ENCODE peak calls at places on chromosomes 11 and 22, in four cellular contexts. One of them, this sample, is unnamed. For H3K27me3, the result is how much of the 10 kb centered on the place peaks cover.

GRCh38 chr11:69274531-69275016 is 19.4 kb upstream of the MYEOV start:
- DNase-seq in ovary: no peak
- DNase-seq in psoas muscle: no peak
- DNase-seq in gastrocnemius medialis: no peak
- DNase-seq in this sample: no peak

GRCh38 chr11:123505546-123506299 is 75.7 kb downstream of the GRAMD1B start:
- DNase-seq in ovary: no peak
- DNase-seq in gastrocnemius medialis: no peak
- DNase-seq in psoas muscle: no peak
- DNase-seq in this sample: no peak

GRCh38 chr11:83827940-83828554 is 541.9 kb upstream of the CCDC90B start:
- DNase-seq in psoas muscle: no peak
- DNase-seq in ovary: no peak
- DNase-seq in gastrocnemius medialis: no peak
- DNase-seq in this sample: no peak

GRCh38 chr11:76763573-76764348 is 19.4 kb upstream of the TSKU start:
- DNase-seq in gastrocnemius medialis: no peak
- DNase-seq in psoas muscle: peak
- DNase-seq in ovary: peak
- DNase-seq in this sample: no peak

GRCh38 chr11:46668480-46669085 is 31.8 kb downstream of the ARHGAP1 start:
- DNase-seq in psoas muscle: no peak
- DNase-seq in ovary: no peak
- DNase-seq in gastrocnemius medialis: no peak
- DNase-seq in this sample: peak

GRCh38 chr11:123525511-123525918 is 95.4 kb downstream of the GRAMD1B start:
- DNase-seq in psoas muscle: no peak
- DNase-seq in ovary: no peak
- DNase-seq in gastrocnemius medialis: no peak
- DNase-seq in this sample: no peak

GRCh38 chr22:22687638-22688500 is 43.5 kb downstream of the GGTLC2 start:
- DNase-seq in gastrocnemius medialis: no peak
- DNase-seq in ovary: no peak
- DNase-seq in psoas muscle: no peak
- DNase-seq in this sample: no peak

GRCh38 chr11:93736129-93736528 is 5.2 kb downstream of the TAF1D start:
- DNase-seq in ovary: no peak
- DNase-seq in psoas muscle: no peak
- DNase-seq in gastrocnemius medialis: no peak
- DNase-seq in this sample: no peak

GRCh38 chr11:131302831-131303230 is 67.6 kb upstream of the NTM start:
- DNase-seq in psoas muscle: no peak
- DNase-seq in ovary: no peak
- DNase-seq in gastrocnemius medialis: no peak
- DNase-seq in this sample: no peak

GRCh38 chr22:46352691-46353386 is 17.3 kb downstream of the TRMU start:
- DNase-seq in ovary: no peak
- DNase-seq in psoas muscle: peak
- DNase-seq in gastrocnemius medialis: peak
- DNase-seq in this sample: no peak

GRCh38 chr22:30216710-30217109 is 29.8 kb downstream of the LIF start:
- DNase-seq in ovary: no peak
- DNase-seq in psoas muscle: no peak
- DNase-seq in gastrocnemius medialis: no peak
- DNase-seq in this sample: no peak

GRCh38 chr11:70026012-70026411 is 52.1 kb upstream of the ANO1 start:
- DNase-seq in ovary: no peak
- DNase-seq in gastrocnemius medialis: no peak
- DNase-seq in psoas muscle: no peak
- DNase-seq in this sample: no peak

GRCh38 chr11:59255281-59255680 is 42.6 kb upstream of the MPEG1 start:
- DNase-seq in psoas muscle: no peak
- DNase-seq in ovary: no peak
- DNase-seq in gastrocnemius medialis: no peak
- DNase-seq in this sample: no peak

GRCh38 chr11:129323896-129324522 is 51.6 kb upstream of the BARX2 start:
- DNase-seq in psoas muscle: no peak
- DNase-seq in gastrocnemius medialis: peak
- DNase-seq in ovary: no peak
- DNase-seq in this sample: peak

GRCh38 chr22:33921576-33922181 is 1.4 kb upstream of the LARGE1 start:
- DNase-seq in ovary: peak
- DNase-seq in gastrocnemius medialis: peak
- DNase-seq in psoas muscle: peak
- DNase-seq in this sample: peak

GRCh38 chr11:122852071-122852831 is 14.0 kb downstream of the CRTAM start:
- DNase-seq in ovary: no peak
- DNase-seq in gastrocnemius medialis: no peak
- DNase-seq in psoas muscle: no peak
- DNase-seq in this sample: no peak

GRCh38 chr22:49439373-49439772 is 388.3 kb downstream of the BRD1 start:
- DNase-seq in psoas muscle: no peak
- DNase-seq in gastrocnemius medialis: no peak
- DNase-seq in ovary: no peak
- DNase-seq in this sample: no peak

GRCh38 chr22:49262167-49262566 is 565.5 kb downstream of the BRD1 start:
- DNase-seq in ovary: peak
- DNase-seq in psoas muscle: no peak
- DNase-seq in gastrocnemius medialis: no peak
- DNase-seq in this sample: peak

GRCh38 chr11:78690588-78690987 is 115.9 kb upstream of the NARS2 start:
- DNase-seq in gastrocnemius medialis: no peak
- DNase-seq in psoas muscle: no peak
- DNase-seq in ovary: no peak
- DNase-seq in this sample: no peak

GRCh38 chr11:45285931-45286632 is at the start of gene SYT13:
- DNase-seq in gastrocnemius medialis: no peak
- DNase-seq in psoas muscle: no peak
- DNase-seq in ovary: no peak
- DNase-seq in this sample: no peak

GRCh38 chr11:122785156-122785605 is 53.1 kb upstream of the CRTAM start:
- DNase-seq in gastrocnemius medialis: peak
- DNase-seq in ovary: no peak
- DNase-seq in psoas muscle: no peak
- DNase-seq in this sample: no peak

GRCh38 chr22:26952654-26953379 is 295.4 kb downstream of the MIAT start:
- DNase-seq in gastrocnemius medialis: no peak
- DNase-seq in psoas muscle: no peak
- DNase-seq in ovary: no peak
- DNase-seq in this sample: no peak

GRCh38 chr11:73818838-73819237 is 31.2 kb downstream of the MRPL48 start:
- DNase-seq in psoas muscle: no peak
- DNase-seq in gastrocnemius medialis: no peak
- DNase-seq in ovary: no peak
- DNase-seq in this sample: no peak

GRCh38 chr11:20031155-20032001 is 128.9 kb downstream of the DBX1 start:
- DNase-seq in ovary: no peak
- DNase-seq in gastrocnemius medialis: no peak
- DNase-seq in psoas muscle: no peak
- DNase-seq in this sample: no peak

GRCh38 chr22:30568137-30568805 is 6.2 kb downstream of the GAL3ST1 start:
- DNase-seq in gastrocnemius medialis: no peak
- DNase-seq in ovary: no peak
- DNase-seq in psoas muscle: no peak
- DNase-seq in this sample: no peak

GRCh38 chr11:2744166-2744565 is 44.4 kb upstream of the KCNQ1OT1 start:
- DNase-seq in ovary: peak
- DNase-seq in gastrocnemius medialis: no peak
- DNase-seq in psoas muscle: peak
- DNase-seq in this sample: no peak

GRCh38 chr11:69638941-69639681 is 1.8 kb upstream of the CCND1 start:
- DNase-seq in ovary: peak
- DNase-seq in psoas muscle: peak
- DNase-seq in gastrocnemius medialis: peak
- DNase-seq in this sample: peak

GRCh38 chr11:85718991-85719807 is 33.2 kb upstream of the CCDC89 start:
- DNase-seq in ovary: no peak
- DNase-seq in psoas muscle: peak
- DNase-seq in gastrocnemius medialis: peak
- DNase-seq in this sample: peak
- H3K4me3 ChIP-seq in ovary: no peak
- H3K4me3 ChIP-seq in psoas muscle: peak
- H3K4me3 ChIP-seq in gastrocnemius medialis: peak
- H3K4me3 ChIP-seq in this sample: peak

GRCh38 chr22:19762315-19763140 is 1.9 kb downstream of the TBX1 start:
- DNase-seq in ovary: no peak
- DNase-seq in gastrocnemius medialis: no peak
- DNase-seq in psoas muscle: no peak
- DNase-seq in this sample: no peak
- H3K27me3 ChIP-seq in ovary: under half
- H3K27me3 ChIP-seq in gastrocnemius medialis: under half
- H3K27me3 ChIP-seq in psoas muscle: under half
- H3K27me3 ChIP-seq in this sample: under half

GRCh38 chr11:65207918-65208784 is 26.4 kb downstream of the CAPN1 start:
- DNase-seq in psoas muscle: no peak
- DNase-seq in ovary: no peak
- DNase-seq in gastrocnemius medialis: no peak
- DNase-seq in this sample: no peak

GRCh38 chr11:65205602-65205967 is 23.9 kb downstream of the CAPN1 start:
- DNase-seq in psoas muscle: peak
- DNase-seq in gastrocnemius medialis: no peak
- DNase-seq in ovary: no peak
- DNase-seq in this sample: no peak

GRCh38 chr11:65206441-65206841 is 24.7 kb downstream of the CAPN1 start:
- DNase-seq in psoas muscle: peak
- DNase-seq in ovary: no peak
- DNase-seq in gastrocnemius medialis: no peak
- DNase-seq in this sample: no peak

GRCh38 chr11:65204646-65205601 is 23.2 kb downstream of the CAPN1 start:
- DNase-seq in ovary: no peak
- DNase-seq in gastrocnemius medialis: no peak
- DNase-seq in psoas muscle: peak
- DNase-seq in this sample: peak

GRCh38 chr11:65206901-65207300 is 25.2 kb downstream of the CAPN1 start:
- DNase-seq in gastrocnemius medialis: no peak
- DNase-seq in psoas muscle: no peak
- DNase-seq in ovary: no peak
- DNase-seq in this sample: no peak
- TF ChIP-seq CTCF in gastrocnemius medialis: no peak
- TF ChIP-seq CTCF in psoas muscle: no peak
- TF ChIP-seq CTCF in ovary: no peak
- TF ChIP-seq CTCF in this sample: no peak

GRCh38 chr11:111911563-111912401 is at the start of gene CRYAB:
- DNase-seq in ovary: peak
- DNase-seq in gastrocnemius medialis: peak
- DNase-seq in psoas muscle: peak
- DNase-seq in this sample: peak

GRCh38 chr11:111912535-111912934 is at the start of gene HSPB2:
- DNase-seq in ovary: peak
- DNase-seq in psoas muscle: peak
- DNase-seq in gastrocnemius medialis: peak
- DNase-seq in this sample: peak

GRCh38 chr11:111909378-111909777 is 2.2 kb downstream of the CRYAB start:
- DNase-seq in psoas muscle: no peak
- DNase-seq in ovary: no peak
- DNase-seq in gastrocnemius medialis: no peak
- DNase-seq in this sample: no peak

GRCh38 chr11:111908639-111909305 is 2.8 kb downstream of the CRYAB start:
- DNase-seq in psoas muscle: no peak
- DNase-seq in ovary: no peak
- DNase-seq in gastrocnemius medialis: no peak
- DNase-seq in this sample: no peak

DNA sequence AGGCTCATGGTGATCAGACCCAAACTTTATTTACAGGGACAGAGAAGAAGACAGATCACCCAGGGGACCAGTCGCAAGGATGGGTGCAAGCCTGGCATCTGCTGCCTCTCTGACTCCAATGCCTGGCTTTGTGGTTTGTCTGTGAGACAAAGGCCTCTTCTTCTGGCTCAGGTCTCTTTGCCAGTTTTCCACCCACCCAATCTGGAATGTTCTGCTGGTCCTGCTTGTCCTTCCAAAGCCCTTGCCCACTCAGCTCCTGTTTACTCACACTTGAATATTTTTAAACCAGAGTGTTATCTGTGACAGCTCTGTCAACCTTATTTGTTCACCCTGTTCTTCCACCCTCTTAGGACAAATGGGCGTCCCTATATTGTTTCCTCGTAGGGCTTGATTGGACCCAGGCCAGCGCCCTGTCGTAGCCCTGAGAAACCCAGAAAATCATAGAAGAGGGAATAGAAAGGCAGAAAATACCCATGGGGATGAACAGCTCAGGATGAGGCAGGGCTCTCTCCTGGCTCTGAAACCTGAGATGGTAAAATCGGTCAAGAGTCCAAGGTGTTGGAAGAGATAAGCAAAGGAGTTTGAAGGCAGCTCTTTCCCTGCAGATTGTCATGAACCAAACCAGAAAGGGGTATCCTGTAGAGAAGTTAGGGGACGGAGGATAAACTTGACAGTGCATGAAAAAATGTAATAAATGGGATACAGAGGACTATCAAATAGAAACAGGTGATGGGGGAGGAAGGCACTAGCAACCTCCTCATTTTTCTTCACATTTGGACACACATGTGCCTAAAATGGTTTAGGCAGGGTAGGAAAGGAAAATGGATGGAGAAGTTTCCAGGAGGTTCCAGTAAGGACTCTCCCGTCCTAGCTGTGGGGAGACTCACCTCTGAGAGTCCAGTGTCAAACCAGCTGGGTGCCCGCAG is 670 bp downstream of the CRYAB start:
- DNase-seq in psoas muscle: peak
- DNase-seq in ovary: no peak
- DNase-seq in gastrocnemius medialis: no peak
- DNase-seq in this sample: no peak
- H3K4me3 ChIP-seq in psoas muscle: peak
- H3K4me3 ChIP-seq in ovary: peak
- H3K4me3 ChIP-seq in gastrocnemius medialis: peak
- H3K4me3 ChIP-seq in this sample: peak

GRCh38 chr22:43859176-43859575 is 3.1 kb downstream of the SULT4A1 start:
- DNase-seq in psoas muscle: peak
- DNase-seq in ovary: peak
- DNase-seq in gastrocnemius medialis: no peak
- DNase-seq in this sample: no peak

GRCh38 chr22:43860831-43861230 is 1.5 kb downstream of the SULT4A1 start:
- DNase-seq in psoas muscle: peak
- DNase-seq in gastrocnemius medialis: no peak
- DNase-seq in ovary: peak
- DNase-seq in this sample: no peak

GRCh38 chr22:43861529-43861928 is 784 bp downstream of the SULT4A1 start:
- DNase-seq in psoas muscle: peak
- DNase-seq in ovary: peak
- DNase-seq in gastrocnemius medialis: no peak
- DNase-seq in this sample: no peak

GRCh38 chr22:43859621-43860020 is 2.7 kb downstream of the SULT4A1 start:
- DNase-seq in gastrocnemius medialis: peak
- DNase-seq in psoas muscle: peak
- DNase-seq in ovary: peak
- DNase-seq in this sample: no peak

DNA sequence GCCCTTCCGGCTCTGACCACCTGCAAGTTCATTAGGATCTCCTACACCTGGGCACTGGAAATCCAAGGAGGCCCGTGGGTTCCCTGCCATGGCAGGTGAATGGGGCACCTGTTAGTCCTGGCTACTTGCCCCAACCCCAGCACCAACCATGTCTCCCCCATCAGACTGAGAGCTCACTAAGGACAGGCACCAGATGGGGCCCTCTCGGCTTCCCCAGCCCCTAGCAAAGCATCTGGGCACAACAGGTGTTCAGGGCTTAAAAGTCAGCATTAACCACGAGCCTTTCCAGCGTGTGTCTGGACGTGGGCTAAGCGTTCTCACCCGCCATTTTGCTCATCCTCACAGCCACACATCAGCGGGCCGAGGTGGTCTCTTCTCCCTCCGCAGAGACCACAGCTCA is 2.2 kb downstream of the SULT4A1 start:
- DNase-seq in psoas muscle: peak
- DNase-seq in gastrocnemius medialis: peak
- DNase-seq in ovary: peak
- DNase-seq in this sample: no peak
- H3K27me3 ChIP-seq in psoas muscle: under half
- H3K27me3 ChIP-seq in gastrocnemius medialis: under half
- H3K27me3 ChIP-seq in ovary: under half
- H3K27me3 ChIP-seq in this sample: under half